ENCODE peak calls at places on chromosomes 5 and 9, in five cellular contexts. L is OCI-LY7; N is right lobe of liver; F is CD4-positive, CD25-positive, alpha-beta regulatory T cell; D is A549. O is an unnamed sample.

GRCh38 chr9:126658201-126658600 is 44.5 kb downstream of the LMX1B start:
- DNase-seq in N (no peak), L (no peak), F (no peak), D (no peak), O (no peak)

GRCh38 chr5:8842906-8843590 is 702.8 kb downstream of the SEMA5A start:
- DNase-seq in D (no peak), N (peak; percentile 43), L (no peak), F (no peak), O (no peak)

GRCh38 chr5:52783226-52783959 is 4.3 kb upstream of the ITGA1 start:
- DNase-seq in F (no peak), L (no peak), D (no peak), N (no peak), O (no peak)

GRCh38 chr5:14420136-14420808 is 161.3 kb upstream of the OTULINL start:
- DNase-seq in N (no peak), F (no peak), L (no peak), D (no peak), O (no peak)

GRCh38 chr9:132877447-132877817 is 652 bp downstream of the AK8 start:
- DNase-seq in L (no peak), N (no peak), F (no peak), D (no peak), O (no peak)

GRCh38 chr9:70988551-70988950 is 132.9 kb downstream of the TRPM3 start:
- DNase-seq in N (no peak), F (no peak), D (no peak), L (no peak), O (no peak)

GRCh38 chr5:151628112-151628823 is 37.1 kb upstream of the FAT2 start:
- DNase-seq in L (no peak), N (no peak), F (no peak), D (no peak), O (no peak)

GRCh38 chr5:145825751-145826180 is 9.4 kb downstream of the PRELID2 start:
- DNase-seq in F (peak; percentile 46), D (peak; percentile 63), L (peak; percentile 61), N (no peak), O (no peak)

GRCh38 chr9:106916491-106917235 is 53.7 kb downstream of the ZNF462 start:
- DNase-seq in D (peak; percentile 80), N (no peak), F (no peak), L (no peak), O (no peak)

GRCh38 chr9:135173066-135173465 is 85.6 kb downstream of the OLFM1 start:
- DNase-seq in N (no peak), F (no peak), L (no peak), D (no peak), O (no peak)

GRCh38 chr9:103364753-103365152 is 369.6 kb downstream of the CYLC2 start:
- DNase-seq in D (peak; percentile 18), L (no peak), F (no peak), N (no peak), O (no peak)

GRCh38 chr5:72541501-72542235 is 34.5 kb upstream of the ZNF366 start:
- DNase-seq in D (no peak), N (no peak), F (no peak), L (no peak), O (no peak)

GRCh38 chr9:101566904-101567724 is 27.7 kb downstream of the PPP3R2 start:
- DNase-seq in F (peak; percentile 68), L (peak; percentile 33), D (peak; percentile 57), N (no peak), O (no peak)
- H3K9me3 ChIP-seq in F (no peaks in the 10 kb centered on the region), L (no peaks in the 10 kb centered on the region), D (no peaks in the 10 kb centered on the region), N (no peaks in the 10 kb centered on the region), O (no peaks in the 10 kb centered on the region)

GRCh38 chr5:3654515-3654914 is 58.9 kb downstream of the IRX1 start:
- DNase-seq in D (no peak), F (no peak), N (no peak), L (no peak), O (no peak)
- H3K9me3 ChIP-seq in D (no peaks in the 10 kb centered on the region), F (no peaks in the 10 kb centered on the region), N (no peaks in the 10 kb centered on the region), L (no peaks in the 10 kb centered on the region), O (no peaks in the 10 kb centered on the region)

GRCh38 chr5:141422742-141423291 is 2.0 kb downstream of the PCDHGA11 start:
- DNase-seq in N (no peak), D (no peak), L (no peak), F (no peak), O (no peak)
- H3K9me3 ChIP-seq in N (peaks cover 39% of the 10 kb centered on the region), D (peaks cover 81% of the 10 kb centered on the region), L (no peaks in the 10 kb centered on the region), F (peaks cover 24% of the 10 kb centered on the region), O (peaks cover 9% of the 10 kb centered on the region)

DNA sequence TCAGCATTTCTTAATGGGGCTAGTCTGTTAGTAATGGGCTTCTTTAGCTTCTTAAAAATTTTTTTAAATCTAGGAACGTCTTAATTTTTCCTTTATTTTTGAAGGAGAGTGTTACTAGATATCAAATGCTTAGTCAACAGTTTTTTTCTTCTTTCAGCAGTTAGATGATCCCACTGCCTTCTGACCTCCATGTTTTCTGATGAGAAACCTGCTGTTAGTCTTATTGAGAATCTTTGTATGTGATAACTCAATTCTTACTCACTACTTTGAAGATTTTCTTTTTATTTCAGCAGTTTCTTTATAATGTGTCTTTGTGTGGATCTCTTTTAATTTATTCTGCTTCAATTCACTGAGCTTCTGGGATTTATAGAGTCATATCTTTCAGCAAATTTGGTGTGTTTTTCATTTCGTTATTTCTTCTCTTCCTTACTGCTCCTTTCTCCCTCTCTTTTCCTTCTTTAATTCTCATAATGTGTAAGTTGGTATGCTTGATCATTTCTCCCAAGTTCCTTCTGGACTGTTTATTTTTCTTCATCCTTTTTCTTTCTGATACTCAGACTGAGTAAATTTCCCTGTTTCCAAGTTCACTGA is 205.8 kb downstream of the RANBP17 start:
- DNase-seq in F (no peak), N (no peak), D (no peak), L (no peak), O (no peak)
- H3K9me3 ChIP-seq in F (peaks cover 16% of the 10 kb centered on the region), N (peaks cover 14% of the 10 kb centered on the region), D (peaks cover 11% of the 10 kb centered on the region), L (peaks cover 3% of the 10 kb centered on the region), O (peaks cover 11% of the 10 kb centered on the region)

GRCh38 chr9:95425910-95426551 is 90.7 kb downstream of the PTCH1 start:
- DNase-seq in N (no peak), F (peak; percentile 2), L (peak; percentile 47), D (peak; percentile 80), O (no peak)
- H3K9me3 ChIP-seq in N (no peaks in the 10 kb centered on the region), F (peaks cover 19% of the 10 kb centered on the region), L (peaks cover 31% of the 10 kb centered on the region), D (peaks cover 47% of the 10 kb centered on the region), O (no peaks in the 10 kb centered on the region)

GRCh38 chr9:36278243-36278642 is 20.0 kb upstream of the GNE start:
- DNase-seq in L (no peak), D (no peak), N (no peak), F (no peak), O (no peak)
- H3K9me3 ChIP-seq in L (no peaks in the 10 kb centered on the region), D (no peaks in the 10 kb centered on the region), N (no peaks in the 10 kb centered on the region), F (no peaks in the 10 kb centered on the region), O (no peaks in the 10 kb centered on the region)